ENCODE peak calls at places on chromosomes 7 and 10, in six cellular contexts. I, W, Y, M, G and P are unnamed samples.

GRCh38 chr10:4557469-4557868 is 268.5 kb upstream of the AKR1E2 start:
- DNase-seq in W (no peak), G (no peak), M (no peak), I (no peak), Y (no peak), P (no peak)

GRCh38 chr10:98294270-98294627 is 26.3 kb upstream of the LOXL4 start:
- DNase-seq in M (no peak), G (no peak), W (no peak), I (no peak), Y (no peak), P (no peak)

GRCh38 chr7:107501593-107501992 is 31.7 kb downstream of the GPR22 start:
- DNase-seq in G (no peak), W (no peak), I (peak; percentile 63), M (no peak), Y (no peak), P (no peak)

GRCh38 chr10:72754275-72755032 is 62.5 kb downstream of the MCU start:
- DNase-seq in G (no peak), I (no peak), Y (no peak), W (no peak), M (no peak), P (no peak)

GRCh38 chr7:129855234-129855673 is 97.5 kb downstream of the UBE2H start:
- DNase-seq in M (no peak), W (no peak), Y (no peak), G (no peak), I (peak; percentile 98), P (no peak)

GRCh38 chr7:40680657-40681056 is 545.9 kb downstream of the SUGCT start:
- DNase-seq in I (peak; percentile 27), Y (no peak), M (no peak), W (no peak), G (no peak), P (no peak)

GRCh38 chr10:110008518-110009339 is 945 bp downstream of the ADD3 start:
- DNase-seq in M (peak; percentile 47), Y (peak; percentile 7), W (peak; percentile 22), G (peak; percentile 61), I (no peak), P (peak; percentile 37)

GRCh38 chr7:139860090-139860773 is 31.2 kb downstream of the TBXAS1 start:
- DNase-seq in I (no peak), M (no peak), W (no peak), G (peak; percentile 62), Y (no peak), P (peak; percentile 36)

GRCh38 chr7:37027557-37028341 is 303.5 kb upstream of the AOAH start:
- DNase-seq in M (no peak), W (no peak), G (no peak), Y (no peak), I (no peak), P (no peak)

GRCh38 chr7:106095634-106096033 is 16.5 kb downstream of the SYPL1 start:
- DNase-seq in I (no peak), Y (no peak), G (no peak), W (no peak), M (no peak), P (no peak)

GRCh38 chr10:33157108-33157507 is 177.4 kb downstream of the NRP1 start:
- DNase-seq in W (no peak), Y (no peak), I (peak; percentile 84), M (no peak), G (no peak), P (no peak)

GRCh38 chr7:44678468-44679179 is 70.0 kb upstream of the ZMIZ2 start:
- DNase-seq in W (no peak), M (peak; percentile 63), I (peak; percentile 92), G (peak; percentile 47), Y (no peak), P (no peak)